ENCODE peak calls at places on chromosome 5, in four cellular contexts. D, L, A and M are unnamed samples.

GRCh38 chr5:175668006-175668405 is 10.1 kb downstream of the HRH2 start:
- DNase-seq in D (no peak), L (no peak), A (no peak), M (no peak)

GRCh38 chr5:176131771-176132170 is 106.5 kb upstream of the SIMC1 start:
- DNase-seq in D (no peak), L (no peak), A (no peak), M (no peak)

GRCh38 chr5:97553829-97554452 is 370.9 kb upstream of the RIOK2 start:
- DNase-seq in D (no peak), L (no peak), A (no peak), M (no peak)

GRCh38 chr5:142192799-142193428 is 84.3 kb downstream of the NDFIP1 start:
- DNase-seq in D (no peak), L (no peak), A (no peak), M (no peak)

GRCh38 chr5:74206571-74207550 is 433.7 kb downstream of the ENC1 start:
- DNase-seq in D (no peak), L (peak; percentile 82), A (no peak), M (no peak)

GRCh38 chr5:96075579-96076289 is 114.1 kb upstream of the ELL2 start:
- DNase-seq in D (no peak), L (no peak), A (no peak), M (no peak)

GRCh38 chr5:65907138-65907537 is 19.2 kb upstream of the ERBIN start:
- DNase-seq in D (no peak), L (peak; percentile 77), A (no peak), M (no peak)

GRCh38 chr5:181261320-181262085 is 560 bp upstream of the TRIM52 start:
- DNase-seq in D (peak; percentile 66), L (no peak), A (peak; percentile 80), M (no peak)

GRCh38 chr5:27315541-27316282 is 277.3 kb upstream of the CDH9 start:
- DNase-seq in D (no peak), L (peak; percentile 4), A (no peak), M (no peak)

GRCh38 chr5:131151216-131151615 is 13.8 kb downstream of the HINT1 start:
- DNase-seq in D (no peak), L (no peak), A (no peak), M (no peak)

GRCh38 chr5:157076558-157076957 is 17.6 kb upstream of the HAVCR1 start:
- DNase-seq in D (no peak), L (peak; percentile 87), A (no peak), M (no peak)

GRCh38 chr5:55324815-55325418 is 17.1 kb downstream of the MTREX start:
- DNase-seq in D (peak; percentile 51), L (peak; percentile 60), A (no peak), M (no peak)

GRCh38 chr5:154197801-154198461 is 7.4 kb downstream of the GALNT10 start:
- DNase-seq in D (peak; percentile 13), L (peak; percentile 99), A (peak; percentile 91), M (no peak)

GRCh38 chr5:139812836-139813805 is 17.5 kb downstream of the PSD2 start:
- DNase-seq in D (no peak), L (no peak), A (no peak), M (no peak)

GRCh38 chr5:61311056-61311455 is 21.0 kb upstream of the ZSWIM6 start:
- DNase-seq in D (no peak), L (no peak), A (no peak), M (no peak)

GRCh38 chr5:170738840-170739239 is 44.7 kb upstream of the GABRP start:
- DNase-seq in D (no peak), L (no peak), A (no peak), M (no peak)

GRCh38 chr5:115884704-115885103 is 43.0 kb downstream of the AP3S1 start:
- DNase-seq in D (no peak), L (no peak), A (no peak), M (no peak)

GRCh38 chr5:124285071-124285470 is 461.4 kb downstream of the ZNF608 start:
- DNase-seq in D (peak; percentile 18), L (peak; percentile 92), A (no peak), M (no peak)

GRCh38 chr5:139660105-139660915 is 12.2 kb downstream of the CXXC5 start:
- DNase-seq in D (no peak), L (peak; percentile 77), A (no peak), M (no peak)

GRCh38 chr5:58263291-58263690 is 196.6 kb downstream of the PLK2 start:
- DNase-seq in D (no peak), L (no peak), A (no peak), M (no peak)